ENCODE peak calls at places on chromosome 17, in seven cellular contexts. One of them, this sample, is unnamed.

GRCh38 chr17:59845595-59846390 is 47.0 kb downstream of the TUBD1 start:
- DNase-seq in astrocyte of the cerebellum: peak; percentile 80
- DNase-seq in dorsolateral prefrontal cortex: no peak
- DNase-seq in endothelial cell of umbilical vein: peak; percentile 74
- DNase-seq in heart right ventricle: no peak
- DNase-seq in glutamatergic neuron: no peak
- DNase-seq in nephron progenitor cell: no peak
- DNase-seq in this sample: no peak

GRCh38 chr17:2222901-2223616 is 80.5 kb downstream of the SMG6 start:
- DNase-seq in astrocyte of the cerebellum: no peak
- DNase-seq in dorsolateral prefrontal cortex: no peak
- DNase-seq in endothelial cell of umbilical vein: peak; percentile 66
- DNase-seq in heart right ventricle: peak; percentile 69
- DNase-seq in glutamatergic neuron: peak; percentile 31
- DNase-seq in nephron progenitor cell: no peak
- DNase-seq in this sample: peak; percentile 38

GRCh38 chr17:54900457-54901229 is at the start of gene TOM1L1:
- DNase-seq in astrocyte of the cerebellum: peak; percentile 8
- DNase-seq in dorsolateral prefrontal cortex: peak; percentile 52
- DNase-seq in endothelial cell of umbilical vein: no peak
- DNase-seq in heart right ventricle: peak; percentile 53
- DNase-seq in glutamatergic neuron: peak; percentile 80
- DNase-seq in nephron progenitor cell: peak; percentile 82
- DNase-seq in this sample: peak; percentile 43

GRCh38 chr17:50392621-50393020 is 4.7 kb downstream of the LRRC59 start:
- DNase-seq in astrocyte of the cerebellum: no peak
- DNase-seq in dorsolateral prefrontal cortex: no peak
- DNase-seq in endothelial cell of umbilical vein: no peak
- DNase-seq in heart right ventricle: no peak
- DNase-seq in glutamatergic neuron: no peak
- DNase-seq in nephron progenitor cell: no peak
- DNase-seq in this sample: no peak

GRCh38 chr17:45171338-45172231 is 9.9 kb downstream of the HEXIM2 start:
- DNase-seq in astrocyte of the cerebellum: no peak
- DNase-seq in dorsolateral prefrontal cortex: no peak
- DNase-seq in endothelial cell of umbilical vein: no peak
- DNase-seq in heart right ventricle: peak; percentile 20
- DNase-seq in glutamatergic neuron: peak; percentile 29
- DNase-seq in nephron progenitor cell: peak; percentile 52
- DNase-seq in this sample: no peak

GRCh38 chr17:33967608-33968349 is 287.3 kb upstream of the CCL2 start:
- DNase-seq in astrocyte of the cerebellum: no peak
- DNase-seq in dorsolateral prefrontal cortex: no peak
- DNase-seq in endothelial cell of umbilical vein: no peak
- DNase-seq in heart right ventricle: no peak
- DNase-seq in glutamatergic neuron: no peak
- DNase-seq in nephron progenitor cell: no peak
- DNase-seq in this sample: no peak

GRCh38 chr17:81519284-81520020 is 6.9 kb upstream of the ACTG1 start:
- DNase-seq in astrocyte of the cerebellum: no peak
- DNase-seq in dorsolateral prefrontal cortex: no peak
- DNase-seq in endothelial cell of umbilical vein: no peak
- DNase-seq in heart right ventricle: no peak
- DNase-seq in glutamatergic neuron: no peak
- DNase-seq in nephron progenitor cell: peak; percentile 56
- DNase-seq in this sample: peak; percentile 85

GRCh38 chr17:33050611-33051140 is 59.0 kb downstream of the SPACA3 start:
- DNase-seq in astrocyte of the cerebellum: no peak
- DNase-seq in dorsolateral prefrontal cortex: no peak
- DNase-seq in endothelial cell of umbilical vein: no peak
- DNase-seq in heart right ventricle: no peak
- DNase-seq in glutamatergic neuron: no peak
- DNase-seq in nephron progenitor cell: no peak
- DNase-seq in this sample: no peak

GRCh38 chr17:50946891-50947843 is 81.0 kb upstream of the TOB1 start:
- DNase-seq in astrocyte of the cerebellum: no peak
- DNase-seq in dorsolateral prefrontal cortex: peak; percentile 29
- DNase-seq in endothelial cell of umbilical vein: no peak
- DNase-seq in heart right ventricle: no peak
- DNase-seq in glutamatergic neuron: no peak
- DNase-seq in nephron progenitor cell: no peak
- DNase-seq in this sample: peak; percentile 7

GRCh38 chr17:14374268-14374667 is 73.4 kb downstream of the HS3ST3B1 start:
- DNase-seq in astrocyte of the cerebellum: no peak
- DNase-seq in dorsolateral prefrontal cortex: no peak
- DNase-seq in endothelial cell of umbilical vein: no peak
- DNase-seq in heart right ventricle: no peak
- DNase-seq in glutamatergic neuron: no peak
- DNase-seq in nephron progenitor cell: no peak
- DNase-seq in this sample: no peak

GRCh38 chr17:6408271-6408670 is 26.6 kb downstream of the AIPL1 start:
- DNase-seq in astrocyte of the cerebellum: no peak
- DNase-seq in dorsolateral prefrontal cortex: no peak
- DNase-seq in endothelial cell of umbilical vein: no peak
- DNase-seq in heart right ventricle: no peak
- DNase-seq in glutamatergic neuron: no peak
- DNase-seq in nephron progenitor cell: no peak
- DNase-seq in this sample: no peak

GRCh38 chr17:76654408-76654807 is 10.9 kb upstream of the ST6GALNAC1 start:
- DNase-seq in astrocyte of the cerebellum: no peak
- DNase-seq in dorsolateral prefrontal cortex: no peak
- DNase-seq in endothelial cell of umbilical vein: no peak
- DNase-seq in heart right ventricle: no peak
- DNase-seq in glutamatergic neuron: no peak
- DNase-seq in nephron progenitor cell: no peak
- DNase-seq in this sample: no peak

GRCh38 chr17:3683054-3683511 is 12.9 kb downstream of the P2RX5 start:
- DNase-seq in astrocyte of the cerebellum: no peak
- DNase-seq in dorsolateral prefrontal cortex: no peak
- DNase-seq in endothelial cell of umbilical vein: peak; percentile 31
- DNase-seq in heart right ventricle: no peak
- DNase-seq in glutamatergic neuron: peak; percentile 57
- DNase-seq in nephron progenitor cell: peak; percentile 53
- DNase-seq in this sample: peak; percentile 88

GRCh38 chr17:27553019-27553511 is 77.9 kb upstream of the LGALS9 start:
- DNase-seq in astrocyte of the cerebellum: no peak
- DNase-seq in dorsolateral prefrontal cortex: no peak
- DNase-seq in endothelial cell of umbilical vein: no peak
- DNase-seq in heart right ventricle: no peak
- DNase-seq in glutamatergic neuron: no peak
- DNase-seq in nephron progenitor cell: no peak
- DNase-seq in this sample: no peak

GRCh38 chr17:61199431-61200348 is 200.0 kb upstream of the TBX2 start:
- DNase-seq in astrocyte of the cerebellum: no peak
- DNase-seq in dorsolateral prefrontal cortex: no peak
- DNase-seq in endothelial cell of umbilical vein: no peak
- DNase-seq in heart right ventricle: no peak
- DNase-seq in glutamatergic neuron: no peak
- DNase-seq in nephron progenitor cell: no peak
- DNase-seq in this sample: no peak

GRCh38 chr17:81607431-81607830 is 29.5 kb downstream of the NPLOC4 start:
- DNase-seq in astrocyte of the cerebellum: peak; percentile 57
- DNase-seq in dorsolateral prefrontal cortex: no peak
- DNase-seq in endothelial cell of umbilical vein: no peak
- DNase-seq in heart right ventricle: no peak
- DNase-seq in glutamatergic neuron: no peak
- DNase-seq in nephron progenitor cell: no peak
- DNase-seq in this sample: no peak

GRCh38 chr17:11986939-11987329 is 10.3 kb downstream of the ZNF18 start:
- DNase-seq in astrocyte of the cerebellum: peak; percentile 45
- DNase-seq in dorsolateral prefrontal cortex: no peak
- DNase-seq in endothelial cell of umbilical vein: peak; percentile 72
- DNase-seq in heart right ventricle: peak; percentile 5
- DNase-seq in glutamatergic neuron: no peak
- DNase-seq in nephron progenitor cell: peak; percentile 8
- DNase-seq in this sample: no peak

DNA sequence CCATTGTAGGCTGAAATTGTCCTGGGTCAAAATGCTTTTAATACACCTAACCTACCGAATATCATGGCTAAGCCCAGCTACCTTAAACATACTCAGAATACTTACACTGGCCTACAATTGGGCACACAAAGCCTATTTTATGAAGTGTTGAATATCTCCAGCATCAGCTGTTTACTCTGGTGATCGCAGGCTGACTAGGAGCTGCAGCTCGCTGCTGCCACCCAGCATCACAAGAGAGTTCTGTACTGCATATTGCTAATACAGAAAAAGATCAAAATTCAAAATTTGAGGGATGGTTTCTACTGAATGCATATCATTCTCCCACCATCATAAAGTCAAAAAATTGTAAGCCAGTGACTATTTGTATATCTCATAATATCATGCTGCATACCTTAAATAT is 55.3 kb downstream of the ULK2 start:
- DNase-seq in astrocyte of the cerebellum: no peak
- DNase-seq in dorsolateral prefrontal cortex: peak; percentile 64
- DNase-seq in endothelial cell of umbilical vein: peak; percentile 38
- DNase-seq in heart right ventricle: no peak
- DNase-seq in glutamatergic neuron: no peak
- DNase-seq in nephron progenitor cell: no peak
- DNase-seq in this sample: no peak
- TF ChIP-seq CTCF in astrocyte of the cerebellum: peak; percentile 51
- TF ChIP-seq CTCF in dorsolateral prefrontal cortex: peak; percentile 53
- TF ChIP-seq CTCF in endothelial cell of umbilical vein: no peak
- TF ChIP-seq CTCF in heart right ventricle: no peak
- TF ChIP-seq CTCF in glutamatergic neuron: no peak
- TF ChIP-seq CTCF in nephron progenitor cell: no peak
- TF ChIP-seq CTCF in this sample: no peak

GRCh38 chr17:72429066-72429638 is 308.3 kb downstream of the SOX9 start:
- DNase-seq in astrocyte of the cerebellum: no peak
- DNase-seq in dorsolateral prefrontal cortex: no peak
- DNase-seq in endothelial cell of umbilical vein: no peak
- DNase-seq in heart right ventricle: no peak
- DNase-seq in glutamatergic neuron: no peak
- DNase-seq in nephron progenitor cell: no peak
- DNase-seq in this sample: no peak

GRCh38 chr17:72433797-72434196 is 313.0 kb downstream of the SOX9 start:
- DNase-seq in astrocyte of the cerebellum: no peak
- DNase-seq in dorsolateral prefrontal cortex: no peak
- DNase-seq in endothelial cell of umbilical vein: no peak
- DNase-seq in heart right ventricle: no peak
- DNase-seq in glutamatergic neuron: no peak
- DNase-seq in nephron progenitor cell: no peak
- DNase-seq in this sample: no peak

GRCh38 chr17:72432143-72432604 is 311.4 kb downstream of the SOX9 start:
- DNase-seq in astrocyte of the cerebellum: no peak
- DNase-seq in dorsolateral prefrontal cortex: no peak
- DNase-seq in endothelial cell of umbilical vein: no peak
- DNase-seq in heart right ventricle: no peak
- DNase-seq in glutamatergic neuron: no peak
- DNase-seq in nephron progenitor cell: no peak
- DNase-seq in this sample: no peak

GRCh38 chr17:72432881-72433280 is 312.1 kb downstream of the SOX9 start:
- DNase-seq in astrocyte of the cerebellum: no peak
- DNase-seq in dorsolateral prefrontal cortex: no peak
- DNase-seq in endothelial cell of umbilical vein: no peak
- DNase-seq in heart right ventricle: no peak
- DNase-seq in glutamatergic neuron: no peak
- DNase-seq in nephron progenitor cell: no peak
- DNase-seq in this sample: no peak

DNA sequence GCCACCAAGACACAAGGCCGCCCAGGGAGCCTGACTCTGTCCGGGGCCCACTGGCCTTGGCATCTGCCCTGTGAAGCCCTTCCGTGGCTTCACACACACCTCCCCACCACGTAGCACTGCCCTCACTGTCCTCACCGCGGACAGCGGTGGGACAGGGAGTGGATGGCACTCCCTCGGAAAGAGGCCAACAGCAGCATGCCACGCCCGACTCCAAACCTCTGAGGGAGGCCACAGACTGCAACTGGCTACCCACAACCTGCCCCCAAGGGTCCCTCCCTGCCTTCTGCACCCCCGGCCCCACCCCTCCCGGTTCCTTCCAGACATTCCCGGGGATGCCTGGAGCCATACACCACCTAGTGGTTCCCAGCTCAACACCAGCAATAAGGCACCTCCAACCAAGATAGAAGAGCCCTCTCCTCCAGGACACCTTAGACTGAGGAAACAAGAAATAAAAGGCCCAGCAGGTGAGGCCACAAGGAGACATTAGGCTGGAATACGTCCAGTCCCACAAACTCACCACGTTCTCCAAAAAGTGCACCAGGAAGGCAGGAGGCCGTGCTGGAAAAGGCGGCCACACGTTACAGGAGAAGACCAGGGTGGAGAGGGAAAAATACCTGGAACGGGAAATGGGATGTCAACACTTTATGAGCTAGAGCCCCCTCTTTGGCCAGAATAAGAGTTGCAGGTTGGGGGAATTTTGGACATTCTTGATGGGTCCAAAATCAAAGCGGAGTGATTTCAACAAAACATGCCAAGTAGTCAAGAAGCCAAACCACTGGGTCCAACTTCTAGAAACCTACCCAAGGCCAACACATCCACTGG is 310.0 kb downstream of the SOX9 start:
- DNase-seq in astrocyte of the cerebellum: no peak
- DNase-seq in dorsolateral prefrontal cortex: no peak
- DNase-seq in endothelial cell of umbilical vein: no peak
- DNase-seq in heart right ventricle: no peak
- DNase-seq in glutamatergic neuron: no peak
- DNase-seq in nephron progenitor cell: no peak
- DNase-seq in this sample: no peak
- TF ChIP-seq CTCF in astrocyte of the cerebellum: peak; percentile 27
- TF ChIP-seq CTCF in dorsolateral prefrontal cortex: no peak
- TF ChIP-seq CTCF in endothelial cell of umbilical vein: no peak
- TF ChIP-seq CTCF in heart right ventricle: no peak
- TF ChIP-seq CTCF in glutamatergic neuron: peak; percentile 35
- TF ChIP-seq CTCF in nephron progenitor cell: no peak
- TF ChIP-seq CTCF in this sample: no peak

DNA sequence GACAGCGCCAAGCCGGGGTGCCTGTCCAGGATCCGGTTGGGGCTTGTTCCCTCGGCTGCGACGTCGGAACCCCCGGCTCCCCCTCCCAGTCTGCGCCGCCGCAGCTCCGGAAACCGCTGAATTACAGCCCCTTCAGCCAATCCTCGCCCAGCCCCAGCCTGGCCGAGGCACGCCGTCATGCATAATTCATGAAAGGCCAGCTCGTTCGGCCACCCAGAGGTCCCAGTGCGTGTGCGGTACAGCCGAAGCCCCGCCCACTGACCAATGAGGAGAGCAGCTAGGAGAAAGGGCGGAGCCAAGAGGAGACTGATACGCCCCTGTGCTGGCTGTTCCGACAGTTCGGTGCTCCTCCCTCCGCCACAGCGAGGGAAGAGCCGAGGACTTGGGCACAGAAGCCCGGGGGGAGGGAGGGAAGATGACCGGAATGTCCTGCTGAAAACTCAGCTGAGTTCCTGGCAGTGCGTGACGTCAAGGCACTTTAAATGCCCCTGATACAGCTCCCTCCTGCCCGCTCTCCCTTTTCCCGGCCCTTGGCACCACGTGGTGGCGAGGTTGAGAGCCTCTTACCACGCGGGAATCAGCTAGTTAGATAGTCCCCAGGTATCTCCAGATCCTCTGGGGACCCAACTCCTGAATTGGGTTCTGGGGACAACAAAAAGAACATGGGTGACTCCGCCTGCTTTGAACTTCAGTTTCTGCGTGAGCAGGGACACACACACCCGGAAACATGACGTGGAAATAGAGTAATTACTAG is at the start of gene STAT3:
- DNase-seq in astrocyte of the cerebellum: peak; percentile 100
- DNase-seq in dorsolateral prefrontal cortex: peak; percentile 100
- DNase-seq in endothelial cell of umbilical vein: peak; percentile 100
- DNase-seq in heart right ventricle: peak; percentile 100
- DNase-seq in glutamatergic neuron: peak; percentile 100
- DNase-seq in nephron progenitor cell: peak; percentile 100
- DNase-seq in this sample: peak; percentile 98
- TF ChIP-seq CTCF in astrocyte of the cerebellum: no peak
- TF ChIP-seq CTCF in dorsolateral prefrontal cortex: no peak
- TF ChIP-seq CTCF in endothelial cell of umbilical vein: no peak
- TF ChIP-seq CTCF in heart right ventricle: no peak
- TF ChIP-seq CTCF in glutamatergic neuron: no peak
- TF ChIP-seq CTCF in nephron progenitor cell: no peak
- TF ChIP-seq CTCF in this sample: no peak

GRCh38 chr17:1038459-1039118 is 41.7 kb downstream of the TIMM22 start:
- DNase-seq in astrocyte of the cerebellum: no peak
- DNase-seq in dorsolateral prefrontal cortex: no peak
- DNase-seq in endothelial cell of umbilical vein: no peak
- DNase-seq in heart right ventricle: no peak
- DNase-seq in glutamatergic neuron: no peak
- DNase-seq in nephron progenitor cell: no peak
- DNase-seq in this sample: no peak
- TF ChIP-seq CTCF in astrocyte of the cerebellum: no peak
- TF ChIP-seq CTCF in dorsolateral prefrontal cortex: no peak
- TF ChIP-seq CTCF in endothelial cell of umbilical vein: no peak
- TF ChIP-seq CTCF in heart right ventricle: no peak
- TF ChIP-seq CTCF in glutamatergic neuron: no peak
- TF ChIP-seq CTCF in nephron progenitor cell: no peak
- TF ChIP-seq CTCF in this sample: no peak